ENCODE peak calls at places on chromosome X, in ten cellular contexts. Z is SK-N-SH; W is GM06990; N is astrocyte of the spinal cord; J is bronchial epithelial cell; E is activated naive CD8-positive, alpha-beta T cell treated with anti-CD3 and anti-CD28 coated beads, Interleukin-2, amount 50 U/mL, for 24 hours; I is adipocyte; S is stimulated activated naive CD8-positive, alpha-beta T cell treated with anti-CD3 and anti-CD28 coated beads, Interleukin-15, amount 100 ng/mL, for 72 hours; Y is small intestine; M is stomach. V is an unnamed sample.

GRCh38 chrX:103779156-103779555 is 2.5 kb downstream of the PLP1 start:
- DNase-seq in Z (peak; percentile 39), W (no peak), N (peak; percentile 15), J (no peak), E (no peak), I (no peak), S (no peak), Y (no peak), M (no peak), V (no peak)

GRCh38 chrX:14694631-14695030 is 165.3 kb downstream of the GLRA2 start:
- DNase-seq in Z (no peak), W (no peak), N (peak; percentile 46), J (peak; percentile 1), E (no peak), I (no peak), S (no peak), Y (no peak), M (no peak), V (no peak)

GRCh38 chrX:108044554-108045256 is at the start of gene VSIG1:
- DNase-seq in Z (no peak), W (no peak), N (no peak), J (no peak), E (no peak), I (no peak), S (no peak), Y (no peak), M (peak; percentile 71), V (no peak)

GRCh38 chrX:153075366-153075765 is 3.1 kb downstream of the PNMA6A start:
- DNase-seq in Z (no peak), W (no peak), N (no peak), J (no peak), E (no peak), I (no peak), S (no peak), Y (no peak), M (no peak), V (no peak)

GRCh38 chrX:155314260-155314659 is 20.2 kb downstream of the CLIC2 start:
- DNase-seq in Z (no peak), W (no peak), N (no peak), J (no peak), E (no peak), I (no peak), S (no peak), Y (no peak), M (no peak), V (no peak)

GRCh38 chrX:6149231-6149870 is 79.3 kb downstream of the NLGN4X start:
- DNase-seq in Z (peak; percentile 37), W (no peak), N (peak; percentile 5), J (no peak), E (no peak), I (no peak), S (no peak), Y (no peak), M (no peak), V (no peak)

GRCh38 chrX:40543661-40544328 is 37.0 kb upstream of the ATP6AP2 start:
- DNase-seq in Z (peak; percentile 40), W (no peak), N (peak; percentile 57), J (peak; percentile 57), E (peak; percentile 6), I (peak; percentile 82), S (no peak), Y (peak; percentile 50), M (no peak), V (no peak)

GRCh38 chrX:153991013-153991580 is 18.5 kb downstream of the TMEM187 start:
- DNase-seq in Z (no peak), W (no peak), N (no peak), J (no peak), E (no peak), I (no peak), S (no peak), Y (no peak), M (no peak), V (no peak)

GRCh38 chrX:108297290-108297689 is 140.9 kb downstream of the COL4A6 start:
- DNase-seq in Z (no peak), W (no peak), N (no peak), J (no peak), E (no peak), I (no peak), S (no peak), Y (no peak), M (no peak), V (no peak)

V was measured in stimulated activated naive B cell treated with anti-CD40 and anti-IgM and Interleukin-4, amounts not matched to agents 10 μg/mL and 1 μg/mL and 100 μg/mL, for 72 hours.